ENCODE peak calls at places on chromosomes 1 and 21, in seven cellular contexts. L is tibial artery, K is tibial nerve, Z is prostate gland, E is bronchial epithelial cell, J is left ventricle myocardium inferior, W is Panc1. R is an unnamed sample.

GRCh38 chr1:27575861-27576331 is 28.0 kb downstream of the AHDC1 start:
- DNase-seq in L (peak), J (peak), E (peak), W (no peak), K (no peak), Z (peak), R (no peak)

GRCh38 chr21:30044447-30045064 is 104.8 kb upstream of the GRIK1 start:
- DNase-seq in W (peak), L (no peak), Z (no peak), K (no peak), J (no peak), E (peak), R (no peak)

GRCh38 chr1:12001249-12001917 is 17.9 kb upstream of the MIIP start:
- DNase-seq in J (no peak), E (no peak), W (no peak), K (no peak), L (no peak), Z (no peak), R (no peak)

GRCh38 chr1:119388450-119388849 is 19.9 kb downstream of the HAO2 start:
- DNase-seq in W (no peak), Z (no peak), K (no peak), E (no peak), L (no peak), J (no peak), R (no peak)

GRCh38 chr1:87252406-87252805 is 76.3 kb upstream of the LMO4 start:
- DNase-seq in K (no peak), E (peak), W (no peak), J (no peak), L (no peak), Z (no peak), R (no peak)

GRCh38 chr21:29256125-29256895 is 42.4 kb upstream of the BACH1 start:
- DNase-seq in K (no peak), J (no peak), E (peak), W (no peak), Z (no peak), L (no peak), R (no peak)

GRCh38 chr1:174761257-174761760 is 238.4 kb upstream of the CACYBP start:
- DNase-seq in Z (no peak), W (no peak), K (no peak), J (no peak), L (no peak), E (no peak), R (no peak)

GRCh38 chr1:175377394-175377793 is 184.8 kb upstream of the KIAA0040 start:
- DNase-seq in K (no peak), W (no peak), E (no peak), J (no peak), L (no peak), Z (no peak), R (no peak)

GRCh38 chr1:92882817-92883216 is 51.0 kb downstream of the RPL5 start:
- DNase-seq in Z (no peak), L (no peak), W (no peak), J (no peak), E (peak), K (no peak), R (no peak)

GRCh38 chr1:93671090-93671743 is 10.4 kb downstream of the BCAR3 start:
- DNase-seq in K (no peak), L (no peak), E (no peak), W (no peak), J (no peak), Z (no peak), R (no peak)

GRCh38 chr1:53593758-53594380 is 134.7 kb downstream of the DMRTB1 start:
- DNase-seq in L (peak), Z (no peak), J (peak), E (no peak), K (no peak), W (no peak), R (no peak)

GRCh38 chr1:208085655-208086054 is 158.5 kb downstream of the PLXNA2 start:
- DNase-seq in Z (no peak), K (no peak), L (no peak), E (no peak), W (no peak), J (no peak), R (no peak)

GRCh38 chr1:91803847-91804545 is 82.0 kb downstream of the TGFBR3 start:
- DNase-seq in Z (no peak), J (no peak), E (peak), K (no peak), L (no peak), W (no peak), R (no peak)

GRCh38 chr1:36324322-36324802 is 917 bp upstream of the EVA1B start:
- DNase-seq in Z (no peak), K (no peak), W (no peak), J (no peak), L (no peak), E (no peak), R (no peak)

GRCh38 chr1:229508823-229509337 is 739 bp upstream of the NUP133 start:
- DNase-seq in E (peak), Z (no peak), J (no peak), L (no peak), K (no peak), W (no peak), R (no peak)

GRCh38 chr21:42566524-42567180 is 53.0 kb downstream of the SLC37A1 start:
- DNase-seq in J (no peak), E (no peak), W (no peak), K (no peak), L (peak), Z (no peak), R (no peak)

GRCh38 chr1:11831945-11832725 is 15.4 kb downstream of the NPPA start:
- DNase-seq in L (no peak), Z (no peak), W (no peak), E (no peak), K (no peak), J (no peak), R (no peak)

GRCh38 chr1:22818061-22818770 is 107.6 kb downstream of the EPHB2 start:
- DNase-seq in Z (no peak), J (no peak), E (no peak), L (no peak), W (no peak), K (no peak), R (no peak)

GRCh38 chr21:43292866-43293142 is 124.0 kb downstream of the CRYAA start:
- DNase-seq in W (no peak), J (no peak), L (no peak), Z (no peak), E (no peak), K (no peak), R (no peak)

GRCh38 chr1:236757640-236758039 is 37.5 kb upstream of the MTR start:
- DNase-seq in E (no peak), Z (no peak), K (no peak), W (no peak), L (no peak), J (no peak), R (no peak)

DNA sequence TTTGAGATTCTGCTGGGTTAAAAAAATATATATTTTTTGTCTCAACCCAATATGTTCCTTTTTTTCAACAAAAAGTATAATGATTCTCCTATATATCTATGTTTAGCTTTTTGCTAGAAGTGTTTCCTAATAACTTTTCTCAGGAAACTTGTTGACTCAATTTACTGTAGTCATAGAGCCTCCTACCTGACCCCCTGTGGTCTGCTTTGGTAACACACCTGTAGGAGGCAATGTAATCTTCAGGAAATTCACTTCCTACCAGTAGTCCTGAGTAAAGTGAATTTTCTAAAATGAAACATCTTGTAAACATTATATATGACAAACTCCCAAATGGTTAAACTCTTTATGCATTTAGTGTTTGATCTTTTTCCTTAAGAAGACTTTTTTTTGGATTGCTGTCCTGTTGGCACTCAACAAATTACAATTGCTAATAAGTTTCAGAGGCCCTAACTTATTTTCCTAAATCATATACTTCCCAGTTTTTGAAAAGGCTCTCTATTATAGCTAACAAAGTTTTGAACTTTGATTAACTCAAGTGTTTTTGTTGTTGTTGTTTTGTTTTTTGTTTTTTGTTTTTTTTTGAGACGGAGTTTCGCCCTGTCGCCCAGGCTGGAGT is 118.3 kb downstream of the OLFML2B start:
- DNase-seq in K (no peak), Z (no peak), J (no peak), E (peak), W (peak), L (no peak), R (no peak)
- TF ChIP-seq CTCF in K (no peak), Z (no peak), J (peak), E (peak), W (peak), L (peak), R (peak)

GRCh38 chr21:34836103-34836932 is 167.5 kb downstream of the CLIC6 start:
- DNase-seq in L (peak), Z (no peak), K (peak), J (no peak), W (peak), E (peak), R (peak)

GRCh38 chr21:34840693-34841092 is 171.9 kb downstream of the CLIC6 start:
- DNase-seq in K (no peak), W (no peak), J (no peak), L (no peak), E (no peak), Z (no peak), R (no peak)

GRCh38 chr21:34841154-34841553 is 172.4 kb downstream of the CLIC6 start:
- DNase-seq in J (no peak), K (no peak), Z (no peak), L (no peak), E (no peak), W (no peak), R (no peak)

GRCh38 chr21:34836933-34837505 is 168.2 kb downstream of the CLIC6 start:
- DNase-seq in L (no peak), W (no peak), J (no peak), Z (no peak), E (no peak), K (no peak), R (no peak)

DNA sequence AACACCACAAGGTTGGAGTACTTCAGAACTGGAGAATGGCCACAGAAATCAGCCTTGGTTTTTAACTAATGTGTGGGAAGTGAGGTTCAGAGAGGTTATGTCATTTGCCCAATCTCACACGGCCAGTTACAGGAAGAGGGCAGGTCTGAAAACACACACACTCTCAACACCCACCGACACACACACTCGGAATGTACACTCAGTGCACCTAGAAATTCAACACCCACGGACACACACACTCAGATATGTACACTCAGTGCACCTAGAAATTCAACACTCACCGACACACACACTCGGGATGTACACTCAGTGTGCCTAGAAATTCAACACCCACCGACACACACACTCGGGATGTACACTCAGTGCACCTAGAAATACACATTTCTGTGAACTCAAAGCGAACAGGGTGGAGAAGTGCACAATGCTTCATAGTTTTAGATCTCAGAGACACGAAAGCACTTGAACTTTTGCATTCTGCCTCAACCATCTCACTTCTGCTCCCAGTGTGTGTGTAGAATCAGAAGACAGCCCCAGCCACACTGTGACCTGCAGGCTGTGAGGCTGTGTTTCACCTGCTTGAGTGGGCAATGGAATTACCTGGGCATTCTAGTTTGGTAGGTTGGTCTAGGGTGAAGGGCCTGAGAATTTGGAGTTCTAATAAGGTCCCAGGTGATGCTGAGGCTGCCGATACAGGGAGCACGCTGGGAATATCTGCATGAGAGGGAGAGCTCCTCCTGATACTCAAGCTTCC is 170.5 kb downstream of the CLIC6 start:
- DNase-seq in L (no peak), Z (no peak), K (no peak), J (no peak), E (no peak), W (no peak), R (no peak)
- H3K4me3 ChIP-seq in L (no peak), Z (no peak), K (no peak), J (no peak), E (no peak), W (no peak), R (no peak)

GRCh38 chr21:36557316-36557715 is 77.4 kb upstream of the CLDN14 start:
- DNase-seq in K (no peak), W (no peak), L (no peak), Z (no peak), E (no peak), J (no peak), R (no peak)
- TF ChIP-seq CTCF in K (no peak), W (no peak), L (no peak), Z (no peak), E (no peak), J (no peak), R (no peak)

DNA sequence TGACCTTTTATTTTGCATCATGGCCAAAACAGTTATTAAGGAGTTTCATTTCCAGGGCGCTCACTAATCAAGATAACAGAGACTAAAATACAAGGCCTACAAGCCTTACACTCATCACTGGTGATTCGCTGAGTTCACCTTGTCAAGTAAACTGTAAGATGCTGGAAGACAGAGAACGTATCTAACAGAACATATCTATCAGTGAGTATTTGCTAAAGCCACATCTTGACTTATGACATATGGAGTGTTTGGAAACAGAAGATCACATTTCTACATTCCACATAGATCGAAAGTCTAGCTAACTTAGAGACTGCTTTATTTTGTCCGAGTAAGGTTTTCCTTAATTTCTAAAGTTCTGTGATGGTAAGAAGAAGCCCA is 506.5 kb downstream of the SMYD3 start:
- DNase-seq in L (no peak), J (no peak), W (no peak), K (no peak), E (no peak), Z (no peak), R (no peak)
- H3K4me3 ChIP-seq in L (no peak), J (no peak), W (no peak), K (no peak), E (no peak), Z (no peak), R (no peak)

GRCh38 chr1:51139474-51139873 is 37.4 kb downstream of the C1orf185 start:
- DNase-seq in K (no peak), W (no peak), E (peak), Z (no peak), J (no peak), L (no peak), R (no peak)
- TF ChIP-seq CTCF in K (no peak), W (no peak), E (no peak), Z (peak), J (no peak), L (no peak), R (peak)

GRCh38 chr1:235047331-235047871 is 81.2 kb downstream of the TOMM20 start:
- DNase-seq in Z (no peak), L (peak), K (no peak), E (no peak), W (no peak), J (no peak), R (no peak)
- H3K4me3 ChIP-seq in Z (no peak), L (no peak), K (no peak), E (no peak), W (no peak), J (peak), R (no peak)

GRCh38 chr1:68442822-68443556 is 6.8 kb downstream of the RPE65 start:
- DNase-seq in L (no peak), W (peak), E (peak), Z (no peak), J (no peak), K (no peak), R (peak)
- TF ChIP-seq CTCF in L (peak), W (peak), E (peak), Z (peak), J (peak), K (peak), R (peak)

GRCh38 chr1:20658166-20658915 is 2.8 kb downstream of the DDOST start:
- DNase-seq in E (no peak), W (no peak), J (no peak), L (no peak), K (no peak), Z (no peak), R (no peak)
- H3K4me3 ChIP-seq in E (no peak), W (no peak), J (peak), L (no peak), K (no peak), Z (no peak), R (no peak)

GRCh38 chr1:157170677-157171515 is 32.7 kb upstream of the ETV3 start:
- DNase-seq in Z (no peak), L (no peak), W (no peak), K (no peak), J (no peak), E (peak), R (no peak)
- TF ChIP-seq CTCF in Z (no peak), L (no peak), W (peak), K (no peak), J (peak), E (peak), R (peak)

DNA sequence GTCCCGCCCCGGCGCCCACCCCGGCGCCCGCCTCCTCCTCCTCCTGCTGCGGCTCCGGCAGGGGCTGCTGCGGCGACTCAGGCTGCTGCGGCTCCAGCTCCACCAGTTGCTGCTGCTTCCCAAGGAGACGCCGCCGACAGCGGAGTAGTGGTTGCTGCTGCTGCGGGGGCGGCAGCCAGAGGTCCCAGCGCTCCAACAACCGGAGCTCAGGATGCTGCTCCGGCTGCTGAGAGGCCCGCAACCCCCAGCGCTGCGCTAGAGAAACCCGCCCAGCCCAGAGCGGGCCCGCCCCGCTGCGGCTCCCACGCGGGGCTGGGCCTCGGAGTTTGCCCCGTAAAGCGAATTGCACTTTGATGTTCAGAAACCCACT is 1.2 kb downstream of the CRCT1 start:
- DNase-seq in W (no peak), L (no peak), K (no peak), Z (no peak), E (peak), J (peak), R (no peak)
- H3K4me3 ChIP-seq in W (peak), L (no peak), K (peak), Z (no peak), E (peak), J (peak), R (peak)

R was measured in kidney epithelial cell.